ENCODE peak calls at places on chromosome 1, in six cellular contexts. B is trophoblast cell, L is H9, I is H1, G is IMR-90, V is neuronal stem cell. M is an unnamed sample.

GRCh38 chr1:195345149-195345548 is 1263.1 kb downstream of the KCNT2 start:
- DNase-seq in V (peak), L (peak), B (peak), G (no peak), I (peak), M (no peak)

GRCh38 chr1:153742411-153743142 is 14.7 kb downstream of the INTS3 start:
- DNase-seq in B (no peak), I (no peak), V (no peak), G (peak), L (no peak), M (peak)

GRCh38 chr1:216822480-216822879 is 99.3 kb upstream of the ESRRG start:
- DNase-seq in L (no peak), G (no peak), B (no peak), I (no peak), V (no peak), M (no peak)

GRCh38 chr1:186531561-186532165 is 70.7 kb upstream of the PDC start:
- DNase-seq in V (no peak), I (no peak), G (peak), B (no peak), L (no peak), M (peak)

GRCh38 chr1:30672661-30673060 is 50.7 kb downstream of the MATN1 start:
- DNase-seq in I (no peak), G (no peak), V (no peak), B (no peak), L (no peak), M (no peak)

GRCh38 chr1:94240822-94241221 is 3.4 kb upstream of the ARHGAP29 start:
- DNase-seq in L (no peak), I (no peak), G (peak), B (no peak), V (peak), M (no peak)

GRCh38 chr1:17542696-17543095 is 3.2 kb downstream of the ARHGEF10L start:
- DNase-seq in G (no peak), V (no peak), I (no peak), L (no peak), B (no peak), M (no peak)

GRCh38 chr1:159089184-159089791 is 12.7 kb upstream of the AIM2 start:
- DNase-seq in G (no peak), B (no peak), V (no peak), L (no peak), I (no peak), M (no peak)

GRCh38 chr1:35476099-35476674 is 81.0 kb downstream of the KIAA0319L start:
- DNase-seq in I (no peak), V (no peak), G (peak), L (no peak), B (no peak), M (no peak)

GRCh38 chr1:220235462-220235861 is 36.8 kb downstream of the RAB3GAP2 start:
- DNase-seq in B (no peak), V (no peak), L (no peak), I (no peak), G (peak), M (no peak)

GRCh38 chr1:20216574-20216973 is 30.3 kb upstream of the PLA2G2C start:
- DNase-seq in L (no peak), B (no peak), I (no peak), V (no peak), G (peak), M (peak)

GRCh38 chr1:29342351-29342750 is 106.0 kb downstream of the PTPRU start:
- DNase-seq in G (no peak), B (no peak), V (no peak), L (no peak), I (no peak), M (no peak)

GRCh38 chr1:153922076-153922837 is 515 bp downstream of the GATAD2B start:
- DNase-seq in G (no peak), V (no peak), I (peak), L (no peak), B (peak), M (peak)

GRCh38 chr1:15344800-15345710 is 64.6 kb upstream of the EFHD2 start:
- DNase-seq in G (no peak), B (no peak), I (no peak), L (no peak), V (no peak), M (no peak)

GRCh38 chr1:225973158-225973557 is 26.0 kb downstream of the SDE2 start:
- DNase-seq in B (no peak), G (no peak), L (no peak), I (no peak), V (no peak), M (no peak)

GRCh38 chr1:90579212-90579802 is 137.8 kb downstream of the BARHL2 start:
- DNase-seq in G (peak), V (peak), B (no peak), L (no peak), I (no peak), M (peak)

GRCh38 chr1:117366281-117366981 is 818 bp upstream of the MAN1A2 start:
- DNase-seq in L (peak), V (peak), B (peak), G (peak), I (peak), M (peak)
- H2BK120ac ChIP-seq in L (no peak), V (no peak), B (peak), G (peak), I (peak), M (peak)

GRCh38 chr1:43272161-43272560 is 2.4 kb downstream of the TMEM125 start:
- DNase-seq in I (no peak), G (no peak), V (no peak), L (no peak), B (no peak), M (no peak)
- H3K14ac ChIP-seq in I (no peak), G (no peak), V (no peak), L (no peak), B (no peak), M (no peak)

GRCh38 chr1:75786901-75787455 is 922 bp downstream of the RABGGTB start:
- DNase-seq in I (no peak), V (no peak), L (no peak), B (no peak), G (no peak), M (no peak)
- H2BK120ac ChIP-seq in I (no peak), V (no peak), L (no peak), B (no peak), G (no peak), M (no peak)

GRCh38 chr1:244424649-244425334 is 26.9 kb downstream of the ADSS2 start:
- DNase-seq in B (no peak), I (no peak), V (no peak), G (no peak), L (no peak), M (no peak)
- H3K14ac ChIP-seq in B (no peak), I (no peak), V (peak), G (no peak), L (no peak), M (no peak)

GRCh38 chr1:73623946-73624345 is 574.0 kb downstream of the LRRIQ3 start:
- DNase-seq in G (no peak), L (no peak), I (no peak), B (no peak), V (no peak), M (no peak)
- H2BK120ac ChIP-seq in G (no peak), L (no peak), I (no peak), B (no peak), V (no peak), M (no peak)

GRCh38 chr1:61756773-61757172 is 14.5 kb downstream of the PATJ start:
- DNase-seq in L (no peak), I (no peak), G (no peak), V (no peak), B (no peak), M (no peak)
- H3K14ac ChIP-seq in L (no peak), I (no peak), G (no peak), V (no peak), B (no peak), M (no peak)

DNA sequence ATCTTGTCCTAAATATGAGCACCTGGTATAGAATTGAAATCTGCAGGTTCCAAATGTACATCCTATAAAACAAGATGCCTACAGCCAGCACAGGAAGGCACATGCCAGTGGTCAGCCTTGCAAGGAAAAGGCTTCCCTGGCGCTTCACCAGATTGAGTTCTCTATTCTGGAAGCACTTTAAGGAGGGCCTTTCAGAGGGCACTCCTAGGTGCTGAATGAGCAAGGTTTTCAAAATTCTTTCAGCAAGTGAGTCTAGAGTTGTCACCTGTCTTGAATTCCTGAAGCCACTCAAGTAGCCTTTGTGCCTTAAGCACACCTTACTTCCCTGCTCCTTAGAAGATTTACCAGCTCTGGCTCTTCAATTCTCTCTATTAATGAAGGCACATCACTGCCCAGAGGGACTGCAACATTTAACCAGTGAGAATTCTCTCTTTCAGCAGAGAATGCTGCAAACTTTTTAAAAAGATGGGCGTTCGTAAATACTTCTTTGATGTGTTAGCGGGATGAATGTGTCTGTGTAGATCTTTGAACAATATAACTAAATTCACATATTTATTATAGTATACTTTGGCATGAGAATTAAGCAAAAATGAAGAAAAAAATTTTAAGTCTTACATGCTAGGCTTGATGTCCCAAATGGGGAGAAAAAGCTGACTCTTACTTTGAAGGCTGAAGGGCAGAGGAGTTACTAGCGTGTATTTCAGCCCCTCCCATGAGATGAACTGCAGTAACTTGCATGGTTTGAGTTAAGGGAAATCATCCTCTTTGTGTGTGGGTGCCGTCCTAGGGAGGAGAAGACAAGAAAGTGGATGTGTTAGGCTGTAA is 162.0 kb downstream of the NTPCR start:
- DNase-seq in L (no peak), V (peak), I (no peak), B (no peak), G (peak), M (peak)
- H2BK120ac ChIP-seq in L (no peak), V (no peak), I (peak), B (peak), G (peak), M (peak)

DNA sequence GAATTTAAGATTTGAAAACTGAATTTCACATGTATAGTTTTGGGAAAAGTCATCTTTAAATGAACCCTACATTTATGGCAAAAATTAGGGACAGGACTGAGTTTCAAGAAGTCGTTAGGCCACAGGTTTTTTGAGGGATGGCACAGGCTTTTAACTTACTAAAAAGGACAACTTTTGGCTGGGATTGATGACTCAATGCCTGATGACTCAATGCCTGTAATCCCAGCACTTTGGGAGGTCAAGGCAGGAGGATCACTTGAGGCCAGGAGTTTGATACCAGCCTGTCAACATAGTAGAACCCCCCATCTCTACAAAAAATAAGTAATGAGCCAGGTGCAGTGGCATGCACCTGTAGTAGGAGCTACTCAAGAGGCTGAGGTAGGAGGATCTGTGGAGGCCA is 15.9 kb downstream of the UCK2 start:
- DNase-seq in I (no peak), L (no peak), V (no peak), B (no peak), G (peak), M (peak)
- H3K14ac ChIP-seq in I (no peak), L (no peak), V (no peak), B (no peak), G (no peak), M (no peak)

M was measured in mesenchymal stem cell.